ENCODE peak calls at places on chromosomes 4 and X, in four cellular contexts. One of them, this sample, is unnamed. For H3K9me3, the result is how much of the 10 kb centered on the place peaks cover.

GRCh38 chr4:25890653-25891485 is 23.2 kb upstream of the SMIM20 start:
- DNase-seq in WERI-Rb-1: no peak
- DNase-seq in endothelial cell of umbilical vein: no peak
- DNase-seq in breast epithelium: no peak
- DNase-seq in this sample: no peak

GRCh38 chr4:37453004-37453360 is 208.4 kb downstream of the NWD2 start:
- DNase-seq in WERI-Rb-1: peak
- DNase-seq in endothelial cell of umbilical vein: peak
- DNase-seq in breast epithelium: peak
- DNase-seq in this sample: no peak

GRCh38 chrX:9610774-9611392 is 146.0 kb downstream of the TBL1X start:
- DNase-seq in WERI-Rb-1: no peak
- DNase-seq in endothelial cell of umbilical vein: peak
- DNase-seq in breast epithelium: no peak
- DNase-seq in this sample: no peak

GRCh38 chr4:147108409-147108808 is 162.7 kb upstream of the TTC29 start:
- DNase-seq in WERI-Rb-1: no peak
- DNase-seq in endothelial cell of umbilical vein: no peak
- DNase-seq in breast epithelium: no peak
- DNase-seq in this sample: no peak

GRCh38 chr4:84503495-84504437 is 4.7 kb upstream of the NKX6-1 start:
- DNase-seq in WERI-Rb-1: peak
- DNase-seq in endothelial cell of umbilical vein: peak
- DNase-seq in breast epithelium: no peak
- DNase-seq in this sample: no peak

GRCh38 chr4:108834167-108834566 is 71.3 kb upstream of the ETNPPL start:
- DNase-seq in WERI-Rb-1: no peak
- DNase-seq in endothelial cell of umbilical vein: no peak
- DNase-seq in breast epithelium: no peak
- DNase-seq in this sample: no peak

GRCh38 chr4:99803702-99804101 is 12.9 kb upstream of the DAPP1 start:
- DNase-seq in WERI-Rb-1: no peak
- DNase-seq in endothelial cell of umbilical vein: no peak
- DNase-seq in breast epithelium: no peak
- DNase-seq in this sample: no peak

GRCh38 chr4:156805696-156806095 is 165.9 kb downstream of the PDGFC start:
- DNase-seq in WERI-Rb-1: no peak
- DNase-seq in endothelial cell of umbilical vein: no peak
- DNase-seq in breast epithelium: no peak
- DNase-seq in this sample: no peak

GRCh38 chrX:129957241-129958099 is 25.0 kb upstream of the BCORL1 start:
- DNase-seq in WERI-Rb-1: peak
- DNase-seq in endothelial cell of umbilical vein: peak
- DNase-seq in breast epithelium: no peak
- DNase-seq in this sample: no peak

GRCh38 chrX:39759526-39760224 is 338.1 kb downstream of the BCOR start:
- DNase-seq in WERI-Rb-1: no peak
- DNase-seq in endothelial cell of umbilical vein: peak
- DNase-seq in breast epithelium: peak
- DNase-seq in this sample: no peak

GRCh38 chrX:2610246-2611170 is 80.6 kb upstream of the CD99 start:
- DNase-seq in WERI-Rb-1: no peak
- DNase-seq in endothelial cell of umbilical vein: peak
- DNase-seq in breast epithelium: no peak
- DNase-seq in this sample: no peak

GRCh38 chrX:97400492-97400891 is 516.8 kb downstream of the RPA4 start:
- DNase-seq in WERI-Rb-1: no peak
- DNase-seq in endothelial cell of umbilical vein: no peak
- DNase-seq in breast epithelium: no peak
- DNase-seq in this sample: no peak

GRCh38 chrX:85052636-85053343 is 49.1 kb downstream of the APOOL start:
- DNase-seq in WERI-Rb-1: no peak
- DNase-seq in endothelial cell of umbilical vein: peak
- DNase-seq in breast epithelium: no peak
- DNase-seq in this sample: no peak

GRCh38 chrX:110066488-110067225 is 63.7 kb downstream of the TMEM164 start:
- DNase-seq in WERI-Rb-1: no peak
- DNase-seq in endothelial cell of umbilical vein: no peak
- DNase-seq in breast epithelium: no peak
- DNase-seq in this sample: no peak

GRCh38 chrX:71367396-71367795 is 1.2 kb downstream of the TAF1 start:
- DNase-seq in WERI-Rb-1: no peak
- DNase-seq in endothelial cell of umbilical vein: no peak
- DNase-seq in breast epithelium: no peak
- DNase-seq in this sample: no peak

GRCh38 chrX:1657367-1658082 is 42.7 kb downstream of the ASMT start:
- DNase-seq in WERI-Rb-1: peak
- DNase-seq in endothelial cell of umbilical vein: peak
- DNase-seq in breast epithelium: no peak
- DNase-seq in this sample: no peak

GRCh38 chr4:135120190-135120589 is 918.6 kb upstream of the PABPC4L start:
- DNase-seq in WERI-Rb-1: no peak
- DNase-seq in endothelial cell of umbilical vein: no peak
- DNase-seq in breast epithelium: no peak
- DNase-seq in this sample: no peak

GRCh38 chr4:40254961-40255721 is 58.3 kb downstream of the RHOH start:
- DNase-seq in WERI-Rb-1: no peak
- DNase-seq in endothelial cell of umbilical vein: peak
- DNase-seq in breast epithelium: no peak
- DNase-seq in this sample: no peak

GRCh38 chrX:39018526-39018925 is 217.3 kb downstream of the MID1IP1 start:
- DNase-seq in WERI-Rb-1: no peak
- DNase-seq in endothelial cell of umbilical vein: no peak
- DNase-seq in breast epithelium: no peak
- DNase-seq in this sample: no peak

GRCh38 chr4:47668810-47669408 is 169.0 kb downstream of the CORIN start:
- DNase-seq in WERI-Rb-1: peak
- DNase-seq in endothelial cell of umbilical vein: peak
- DNase-seq in breast epithelium: no peak
- DNase-seq in this sample: no peak

GRCh38 chrX:144219035-144219434 is 335.2 kb downstream of the UBE2NL start:
- DNase-seq in WERI-Rb-1: no peak
- DNase-seq in endothelial cell of umbilical vein: no peak
- DNase-seq in breast epithelium: no peak
- DNase-seq in this sample: no peak

GRCh38 chr4:26636458-26636857 is 52.6 kb downstream of the TBC1D19 start:
- DNase-seq in WERI-Rb-1: no peak
- DNase-seq in endothelial cell of umbilical vein: no peak
- DNase-seq in breast epithelium: no peak
- DNase-seq in this sample: no peak

GRCh38 chr4:78222575-78223186 is 165.6 kb downstream of the FRAS1 start:
- DNase-seq in WERI-Rb-1: no peak
- DNase-seq in endothelial cell of umbilical vein: no peak
- DNase-seq in breast epithelium: no peak
- DNase-seq in this sample: no peak

GRCh38 chrX:1468250-1468772 is 15.6 kb upstream of the ASMTL start:
- DNase-seq in WERI-Rb-1: no peak
- DNase-seq in endothelial cell of umbilical vein: no peak
- DNase-seq in breast epithelium: peak
- DNase-seq in this sample: peak

GRCh38 chr4:79247695-79248394 is 78.0 kb downstream of the NAA11 start:
- DNase-seq in WERI-Rb-1: no peak
- DNase-seq in endothelial cell of umbilical vein: no peak
- DNase-seq in breast epithelium: no peak
- DNase-seq in this sample: no peak

GRCh38 chrX:52034211-52034610 is 34.8 kb downstream of the MAGED4B start:
- DNase-seq in WERI-Rb-1: no peak
- DNase-seq in endothelial cell of umbilical vein: no peak
- DNase-seq in breast epithelium: no peak
- DNase-seq in this sample: no peak

GRCh38 chrX:154098551-154098950 is 1.0 kb upstream of the MECP2 start:
- DNase-seq in WERI-Rb-1: no peak
- DNase-seq in endothelial cell of umbilical vein: no peak
- DNase-seq in breast epithelium: no peak
- DNase-seq in this sample: no peak

GRCh38 chrX:119887721-119888425 is 7.8 kb upstream of the AKAP14 start:
- DNase-seq in WERI-Rb-1: peak
- DNase-seq in endothelial cell of umbilical vein: peak
- DNase-seq in breast epithelium: no peak
- DNase-seq in this sample: no peak

GRCh38 chr4:1300466-1301455 is 11.1 kb downstream of the MAEA start:
- DNase-seq in WERI-Rb-1: peak
- DNase-seq in endothelial cell of umbilical vein: no peak
- DNase-seq in breast epithelium: no peak
- DNase-seq in this sample: no peak

GRCh38 chr4:176187610-176188009 is 7.8 kb downstream of the SPATA4 start:
- DNase-seq in WERI-Rb-1: no peak
- DNase-seq in endothelial cell of umbilical vein: no peak
- DNase-seq in breast epithelium: no peak
- DNase-seq in this sample: no peak

GRCh38 chr4:8543623-8544022 is 36.6 kb upstream of the GPR78 start:
- DNase-seq in WERI-Rb-1: no peak
- DNase-seq in endothelial cell of umbilical vein: no peak
- DNase-seq in breast epithelium: no peak
- DNase-seq in this sample: no peak

GRCh38 chr4:148986951-148987350 is 544.7 kb upstream of the NR3C2 start:
- DNase-seq in WERI-Rb-1: no peak
- DNase-seq in endothelial cell of umbilical vein: peak
- DNase-seq in breast epithelium: peak
- DNase-seq in this sample: no peak

DNA sequence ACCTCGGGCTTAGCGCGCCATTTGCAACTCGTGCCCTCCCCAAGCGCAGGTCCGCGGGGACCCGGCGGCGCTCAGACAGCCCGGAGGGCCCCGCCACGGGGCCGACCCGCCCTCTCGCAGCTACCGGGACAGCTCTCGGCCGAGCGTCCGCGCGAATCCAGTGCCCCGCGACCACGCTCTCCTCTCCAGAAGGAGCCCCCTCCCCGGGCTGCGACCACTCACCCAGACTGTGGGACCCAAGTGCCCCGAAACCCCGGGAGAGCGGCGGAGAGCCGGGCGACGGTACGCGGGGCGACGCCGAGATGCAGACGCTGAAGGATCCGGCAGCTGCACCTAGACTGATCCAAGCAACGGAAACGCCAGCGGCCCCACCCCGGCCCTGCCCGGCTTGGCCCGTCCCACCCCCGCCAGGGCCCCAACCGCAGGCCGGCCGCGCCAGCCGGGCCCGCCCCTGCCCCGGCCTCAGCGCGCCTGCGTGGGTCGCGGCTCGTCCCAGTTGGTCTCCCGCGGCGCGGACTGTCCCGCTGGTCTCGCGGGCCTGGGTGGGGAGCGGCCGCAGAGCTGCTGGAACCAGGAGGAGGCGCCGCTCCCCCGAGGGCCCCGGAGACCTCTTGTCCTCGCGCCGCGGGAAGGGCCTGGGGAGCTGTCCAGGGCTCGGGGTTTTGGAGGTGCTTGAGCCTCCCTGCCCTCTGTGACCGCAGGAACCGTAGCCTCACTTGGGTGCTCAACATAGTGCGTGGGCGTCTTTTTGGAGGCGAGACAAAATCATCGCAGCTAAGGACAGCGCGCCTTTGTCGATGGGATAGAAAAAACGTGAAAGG is at the start of gene ANXA5:
- DNase-seq in WERI-Rb-1: peak
- DNase-seq in endothelial cell of umbilical vein: peak
- DNase-seq in breast epithelium: peak
- DNase-seq in this sample: no peak
- TF ChIP-seq CTCF in WERI-Rb-1: peak
- TF ChIP-seq CTCF in endothelial cell of umbilical vein: peak
- TF ChIP-seq CTCF in breast epithelium: no peak
- TF ChIP-seq CTCF in this sample: no peak

GRCh38 chrX:73561791-73562190 is 1.2 kb upstream of the CHIC1 start:
- DNase-seq in WERI-Rb-1: no peak
- DNase-seq in endothelial cell of umbilical vein: no peak
- DNase-seq in breast epithelium: no peak
- DNase-seq in this sample: no peak
- H3K4me3 ChIP-seq in WERI-Rb-1: no peak
- H3K4me3 ChIP-seq in endothelial cell of umbilical vein: no peak
- H3K4me3 ChIP-seq in breast epithelium: no peak
- H3K4me3 ChIP-seq in this sample: no peak

DNA sequence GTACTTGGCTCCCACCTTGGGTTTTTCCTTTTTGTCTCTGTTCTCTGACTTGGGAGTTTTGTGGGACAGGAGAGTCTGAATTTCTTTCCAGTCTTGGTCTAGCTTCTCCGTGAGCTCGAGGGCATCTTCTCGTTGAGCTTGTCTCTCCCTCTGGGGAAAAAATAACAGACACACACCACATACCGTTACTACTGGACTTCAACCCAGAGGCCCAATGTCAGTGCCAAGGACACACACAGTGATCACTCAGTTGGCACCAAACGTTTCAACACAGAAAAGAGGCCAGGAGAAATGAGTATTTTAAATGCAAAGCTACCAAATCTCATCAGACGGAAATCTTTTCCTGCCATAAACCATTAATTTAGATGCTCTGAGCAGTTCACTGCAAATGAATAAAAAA is 9.7 kb downstream of the NOP14 start:
- DNase-seq in WERI-Rb-1: no peak
- DNase-seq in endothelial cell of umbilical vein: no peak
- DNase-seq in breast epithelium: no peak
- DNase-seq in this sample: no peak
- H3K9me3 ChIP-seq in WERI-Rb-1: under half
- H3K9me3 ChIP-seq in endothelial cell of umbilical vein: under half
- H3K9me3 ChIP-seq in breast epithelium: under half
- H3K9me3 ChIP-seq in this sample: under half

GRCh38 chrX:23993012-23993633 is 33.9 kb downstream of the KLHL15 start:
- DNase-seq in WERI-Rb-1: no peak
- DNase-seq in endothelial cell of umbilical vein: peak
- DNase-seq in breast epithelium: no peak
- DNase-seq in this sample: no peak

GRCh38 chrX:23989689-23990088 is 37.3 kb downstream of the KLHL15 start:
- DNase-seq in WERI-Rb-1: no peak
- DNase-seq in endothelial cell of umbilical vein: no peak
- DNase-seq in breast epithelium: no peak
- DNase-seq in this sample: no peak

DNA sequence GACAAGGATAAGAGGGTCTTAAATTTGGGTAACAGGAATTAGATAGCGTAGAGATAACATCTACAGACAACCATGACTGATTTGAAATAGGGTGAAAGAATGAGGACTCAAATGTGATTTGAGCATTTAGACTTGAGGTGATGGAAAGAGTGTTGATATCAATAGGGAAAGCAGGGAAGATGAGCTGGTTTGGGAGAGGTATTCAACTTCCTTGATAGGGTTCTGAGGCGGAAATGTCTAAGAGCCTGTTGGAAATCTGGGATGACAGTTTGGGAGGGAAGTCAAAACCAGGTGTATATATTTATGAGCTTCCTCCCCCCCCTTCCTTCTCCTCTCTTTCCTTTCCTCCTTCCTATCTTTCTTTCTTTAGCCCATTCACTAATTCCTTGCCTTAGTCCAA is 36.5 kb downstream of the KLHL15 start:
- DNase-seq in WERI-Rb-1: no peak
- DNase-seq in endothelial cell of umbilical vein: no peak
- DNase-seq in breast epithelium: no peak
- DNase-seq in this sample: no peak
- TF ChIP-seq CTCF in WERI-Rb-1: no peak
- TF ChIP-seq CTCF in endothelial cell of umbilical vein: no peak
- TF ChIP-seq CTCF in breast epithelium: no peak
- TF ChIP-seq CTCF in this sample: no peak

This sample was measured in vagina.